ENCODE peak calls at places on chromosome 10, in ten cellular contexts. R is tibial artery, H is lower leg skin, Y is smooth muscle cell of the brain vasculature, D is iPS DF 19.7, M is NAMALWA, J is transverse colon, Z is T-helper 1 cell, T is EL, X is NCI-H1694 treated with DMSO at 0.1 percent for 48 hours. B is an unnamed sample.

GRCh38 chr10:74887614-74888284 is 61.3 kb downstream of the KAT6B start:
- DNase-seq in R (no peak), H (no peak), Y (no peak), D (no peak), M (no peak), J (no peak), Z (no peak), T (no peak), X (no peak), B (no peak)

GRCh38 chr10:69292449-69292848 is 14.2 kb downstream of the HK1 start:
- DNase-seq in R (no peak), H (no peak), Y (no peak), D (no peak), M (no peak), J (no peak), Z (no peak), T (no peak), X (no peak), B (no peak)

GRCh38 chr10:59839576-59839975 is 66.8 kb downstream of the CCDC6 start:
- DNase-seq in R (no peak), H (no peak), Y (no peak), D (no peak), M (no peak), J (no peak), Z (no peak), T (peak), X (no peak), B (peak)

GRCh38 chr10:51047857-51048256 is 26.4 kb upstream of the PRKG1 start:
- DNase-seq in R (no peak), H (no peak), Y (no peak), D (no peak), M (no peak), J (no peak), Z (no peak), T (no peak), X (no peak), B (no peak)

GRCh38 chr10:90418869-90419652 is 438.8 kb downstream of the HTR7 start:
- DNase-seq in R (no peak), H (no peak), Y (peak), D (no peak), M (no peak), J (no peak), Z (no peak), T (peak), X (no peak), B (peak)

GRCh38 chr10:131430716-131431402 is 119.3 kb upstream of the TCERG1L start:
- DNase-seq in R (no peak), H (no peak), Y (no peak), D (no peak), M (no peak), J (no peak), Z (no peak), T (no peak), X (no peak), B (no peak)

GRCh38 chr10:84715911-84716310 is 387.5 kb downstream of the CCSER2 start:
- DNase-seq in R (no peak), H (no peak), Y (no peak), D (peak), M (peak), J (peak), Z (no peak), T (peak), X (peak), B (no peak)

GRCh38 chr10:8325417-8325980 is 271.0 kb downstream of the GATA3 start:
- DNase-seq in R (no peak), H (no peak), Y (no peak), D (no peak), M (no peak), J (no peak), Z (no peak), T (no peak), X (no peak), B (no peak)

GRCh38 chr10:32239770-32240169 is 107.2 kb downstream of the EPC1 start:
- DNase-seq in R (no peak), H (no peak), Y (no peak), D (no peak), M (no peak), J (no peak), Z (no peak), T (peak), X (no peak), B (peak)

GRCh38 chr10:35423505-35424306 is 87.4 kb downstream of the CCNY start:
- DNase-seq in R (no peak), H (no peak), Y (no peak), D (no peak), M (no peak), J (no peak), Z (no peak), T (peak), X (no peak), B (peak)

GRCh38 chr10:21372651-21373410 is 152.7 kb downstream of the SKIDA1 start:
- DNase-seq in R (peak), H (peak), Y (peak), D (no peak), M (peak), J (peak), Z (no peak), T (peak), X (no peak), B (peak)

GRCh38 chr10:96896884-96897589 is 64.9 kb downstream of the LCOR start:
- DNase-seq in R (no peak), H (no peak), Y (no peak), D (no peak), M (no peak), J (no peak), Z (no peak), T (peak), X (no peak), B (no peak)

GRCh38 chr10:44828515-44829142 is 82.5 kb upstream of the TMEM72 start:
- DNase-seq in R (no peak), H (no peak), Y (peak), D (no peak), M (no peak), J (no peak), Z (no peak), T (no peak), X (no peak), B (no peak)

GRCh38 chr10:102188298-102188940 is 36.2 kb downstream of the NOLC1 start:
- DNase-seq in R (no peak), H (no peak), Y (no peak), D (no peak), M (no peak), J (peak), Z (no peak), T (no peak), X (no peak), B (no peak)

GRCh38 chr10:98314577-98315284 is 46.7 kb upstream of the LOXL4 start:
- DNase-seq in R (peak), H (peak), Y (no peak), D (no peak), M (no peak), J (no peak), Z (no peak), T (peak), X (no peak), B (peak)

GRCh38 chr10:103765168-103765567 is 90.2 kb downstream of the SH3PXD2A start:
- DNase-seq in R (no peak), H (no peak), Y (no peak), D (no peak), M (no peak), J (no peak), Z (no peak), T (peak), X (no peak), B (peak)

GRCh38 chr10:128173383-128173782 is 47.2 kb upstream of the MKI67 start:
- DNase-seq in R (no peak), H (no peak), Y (no peak), D (no peak), M (no peak), J (no peak), Z (no peak), T (peak), X (no peak), B (peak)

GRCh38 chr10:96257944-96258343 is 13.4 kb downstream of the BLNK start:
- DNase-seq in R (peak), H (no peak), Y (no peak), D (no peak), M (no peak), J (no peak), Z (no peak), T (no peak), X (no peak), B (no peak)

GRCh38 chr10:73653701-73654100 is 2.1 kb downstream of the SYNPO2L start:
- DNase-seq in R (no peak), H (no peak), Y (no peak), D (no peak), M (peak), J (no peak), Z (no peak), T (peak), X (no peak), B (no peak)

GRCh38 chr10:113475381-113475807 is 77.5 kb upstream of the HABP2 start:
- DNase-seq in R (no peak), H (no peak), Y (no peak), D (no peak), M (no peak), J (no peak), Z (no peak), T (peak), X (no peak), B (peak)

GRCh38 chr10:113454341-113455061 is 98.4 kb upstream of the HABP2 start:
- DNase-seq in R (peak), H (peak), Y (peak), D (peak), M (peak), J (peak), Z (no peak), T (peak), X (no peak), B (no peak)

GRCh38 chr10:93841930-93842329 is 51.8 kb upstream of the SLC35G1 start:
- DNase-seq in R (no peak), H (no peak), Y (no peak), D (peak), M (no peak), J (no peak), Z (no peak), T (no peak), X (no peak), B (no peak)

GRCh38 chr10:29501692-29502091 is 133.1 kb downstream of the SVIL start:
- DNase-seq in R (no peak), H (no peak), Y (no peak), D (no peak), M (no peak), J (no peak), Z (no peak), T (peak), X (no peak), B (peak)